ENCODE peak calls at places on chromosomes 16 and 17, in six cellular contexts. G, O, U, I, S and B are unnamed samples.

GRCh38 chr17:79740413-79740812 is 9.7 kb downstream of the ENPP7 start:
- DNase-seq in O (no peak), S (no peak), U (no peak), I (no peak), G (peak; percentile 13), B (no peak)

GRCh38 chr17:1915889-1916288 is 86.1 kb downstream of the RPA1 start:
- DNase-seq in G (no peak), U (no peak), O (no peak), I (no peak), S (no peak), B (no peak)

GRCh38 chr16:50684823-50685455 is 3.8 kb upstream of the SNX20 start:
- DNase-seq in G (no peak), U (no peak), S (no peak), O (no peak), I (no peak), B (no peak)

GRCh38 chr16:57601801-57602478 is 26.5 kb upstream of the ADGRG1 start:
- DNase-seq in U (no peak), I (no peak), G (no peak), O (peak; percentile 93), S (no peak), B (peak; percentile 86)

GRCh38 chr16:84699147-84699711 is 571 bp upstream of the USP10 start:
- DNase-seq in S (no peak), I (no peak), G (no peak), O (no peak), U (no peak), B (no peak)

GRCh38 chr17:37541880-37542675 is 52.4 kb downstream of the DUSP14 start:
- DNase-seq in S (no peak), O (no peak), I (no peak), U (peak; percentile 58), G (peak; percentile 74), B (no peak)

GRCh38 chr17:66255527-66255971 is 26.3 kb upstream of the APOH start:
- DNase-seq in G (no peak), I (no peak), U (no peak), S (no peak), O (no peak), B (no peak)

GRCh38 chr17:56009795-56010715 is 143.2 kb upstream of the ANKFN1 start:
- DNase-seq in G (no peak), S (no peak), U (no peak), I (no peak), O (no peak), B (no peak)

GRCh38 chr17:66715745-66716156 is 119.2 kb upstream of the CACNG5 start:
- DNase-seq in O (peak; percentile 53), G (peak; percentile 78), S (no peak), I (no peak), U (peak; percentile 74), B (peak; percentile 36)

GRCh38 chr17:42779942-42780815 is at the start of gene WNK4:
- DNase-seq in S (no peak), O (no peak), G (peak; percentile 48), I (peak; percentile 72), U (peak; percentile 43), B (no peak)

GRCh38 chr17:44927696-44928095 is 12.4 kb upstream of the GFAP start:
- DNase-seq in S (no peak), G (no peak), O (no peak), U (no peak), I (peak; percentile 34), B (no peak)

GRCh38 chr16:28309811-28310311 is 17.5 kb downstream of the SBK1 start:
- DNase-seq in O (no peak), S (peak; percentile 72), G (no peak), U (no peak), I (no peak), B (no peak)

GRCh38 chr17:20268700-20269475 is 198.5 kb downstream of the LGALS9B start:
- DNase-seq in G (no peak), U (no peak), O (no peak), I (no peak), S (no peak), B (no peak)

GRCh38 chr17:37050905-37051304 is 102.2 kb downstream of the AATF start:
- DNase-seq in S (no peak), U (peak; percentile 16), O (no peak), I (no peak), G (peak; percentile 8), B (no peak)

GRCh38 chr16:80071964-80072363 is 468.8 kb upstream of the DYNLRB2 start:
- DNase-seq in G (no peak), O (no peak), S (no peak), I (no peak), U (no peak), B (no peak)

GRCh38 chr17:77375526-77375916 is 234.8 kb downstream of the SEC14L1 start:
- DNase-seq in U (no peak), S (no peak), I (no peak), O (no peak), G (no peak), B (no peak)

GRCh38 chr16:13427943-13428342 is 492.0 kb upstream of the ERCC4 start:
- DNase-seq in I (no peak), G (no peak), U (no peak), S (no peak), O (no peak), B (no peak)

GRCh38 chr17:70891301-70891700 is 722.0 kb downstream of the KCNJ2 start:
- DNase-seq in G (peak; percentile 32), U (no peak), O (no peak), I (no peak), S (no peak), B (no peak)

GRCh38 chr17:79982986-79983385 is 52.7 kb downstream of the TBC1D16 start:
- DNase-seq in S (peak; percentile 41), G (no peak), I (peak; percentile 23), U (no peak), O (no peak), B (no peak)

GRCh38 chr16:4653981-4654380 is 29.4 kb downstream of the MGRN1 start:
- DNase-seq in G (peak; percentile 6), U (no peak), I (peak; percentile 85), O (no peak), S (peak; percentile 88), B (no peak)

GRCh38 chr17:76416899-76417298 is 32.5 kb downstream of the SPHK1 start:
- DNase-seq in O (no peak), U (no peak), S (no peak), G (no peak), I (no peak), B (no peak)

GRCh38 chr17:47990962-47991731 is 20.2 kb downstream of the CDK5RAP3 start:
- DNase-seq in S (no peak), U (no peak), I (no peak), O (no peak), G (no peak), B (no peak)

GRCh38 chr17:80124351-80124981 is 22.5 kb downstream of the EIF4A3 start:
- DNase-seq in G (peak; percentile 89), U (peak; percentile 20), I (no peak), S (no peak), O (no peak), B (no peak)

GRCh38 chr17:29807520-29808361 is 122.3 kb downstream of the SSH2 start:
- DNase-seq in O (peak; percentile 31), S (peak; percentile 70), U (peak; percentile 71), I (peak; percentile 57), G (peak; percentile 81), B (peak; percentile 38)

GRCh38 chr17:55990332-55991006 is 162.8 kb upstream of the ANKFN1 start:
- DNase-seq in I (no peak), S (no peak), U (no peak), O (no peak), G (no peak), B (no peak)

GRCh38 chr16:8963010-8963824 is 489 bp downstream of the USP7 start:
- DNase-seq in S (no peak), I (no peak), U (no peak), O (no peak), G (no peak), B (no peak)

GRCh38 chr16:84604477-84605013 is 13.3 kb downstream of the COTL1 start:
- DNase-seq in G (no peak), O (no peak), I (no peak), S (no peak), U (no peak), B (no peak)

DNA sequence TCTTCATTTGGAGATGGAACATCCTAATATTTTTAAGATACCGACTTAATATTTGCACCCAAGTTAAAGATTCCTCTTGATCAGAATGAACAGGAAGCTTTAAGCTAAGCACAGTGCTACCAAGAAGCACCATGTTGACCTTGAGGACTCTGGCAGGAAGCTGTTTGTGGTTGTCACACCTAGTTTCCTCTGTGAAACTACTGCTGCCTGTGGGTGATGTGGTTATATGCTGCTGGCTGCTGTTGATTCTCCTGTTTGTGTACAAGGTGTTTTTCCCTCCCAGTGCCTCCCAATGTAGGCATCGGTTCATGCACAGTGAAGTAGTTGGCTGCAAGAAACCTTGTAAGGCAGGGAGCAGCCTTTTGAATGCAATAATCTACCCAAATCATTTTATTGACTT is 23.4 kb downstream of the RBL2 start:
- DNase-seq in I (no peak), O (peak; percentile 92), G (no peak), U (peak; percentile 15), S (no peak), B (peak; percentile 88)
- TF ChIP-seq CTCF in I (no peak), O (no peak), G (no peak), U (no peak), S (no peak), B (no peak)

GRCh38 chr16:46882940-46883307 is 1.2 kb upstream of the GPT2 start:
- DNase-seq in O (no peak), G (no peak), U (no peak), S (no peak), I (no peak), B (no peak)

GRCh38 chr16:46884513-46885293 is 541 bp downstream of the GPT2 start:
- DNase-seq in O (no peak), G (no peak), U (no peak), S (no peak), I (no peak), B (no peak)

GRCh38 chr16:46882304-46882939 is 1.7 kb upstream of the GPT2 start:
- DNase-seq in U (no peak), S (no peak), I (no peak), G (no peak), O (no peak), B (no peak)

GRCh38 chr16:46883690-46884512 is at the start of gene GPT2:
- DNase-seq in S (peak; percentile 99), I (peak; percentile 95), G (peak; percentile 95), U (peak; percentile 96), O (peak; percentile 69), B (peak; percentile 73)

DNA sequence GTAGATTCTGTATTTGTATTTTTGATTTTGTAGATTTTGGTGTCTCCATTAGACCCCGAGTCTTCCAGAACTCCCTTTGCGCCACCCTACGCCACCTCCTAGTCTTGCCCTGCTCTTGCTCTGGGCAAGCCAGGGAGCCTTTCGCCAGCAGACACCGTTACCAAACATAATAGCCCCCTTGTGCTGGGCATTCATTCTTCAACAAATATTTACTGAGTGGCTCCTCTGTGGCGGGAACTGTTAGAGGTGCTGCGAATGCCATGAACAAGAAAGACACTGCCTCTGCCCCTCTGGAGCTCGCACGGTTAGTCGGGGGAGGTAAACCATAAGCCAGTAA is 841 bp upstream of the GPT2 start:
- DNase-seq in S (no peak), O (no peak), I (no peak), U (no peak), G (no peak), B (no peak)
- H3K4me3 ChIP-seq in S (peak overlapping the region; percentile 93), O (peak overlapping the region; percentile 93), I (peak overlapping the region; percentile 70), U (peak overlapping the region; percentile 86), G (peak overlapping the region; percentile 79), B (peak overlapping the region; percentile 85)

GRCh38 chr16:2835638-2836493 is 5.8 kb downstream of the ZG16B start:
- DNase-seq in G (peak; percentile 90), O (no peak), U (peak; percentile 96), I (no peak), S (peak; percentile 72), B (no peak)
- TF ChIP-seq CTCF in G (no peak), O (no peak), U (no peak), I (no peak), S (no peak), B (no peak)

GRCh38 chr17:15038656-15039055 is 226.5 kb downstream of the PMP22 start:
- DNase-seq in U (peak; percentile 7), G (no peak), O (no peak), I (no peak), S (no peak), B (no peak)
- H3K4me3 ChIP-seq in U (no peak overlapping the region), G (no peak overlapping the region), O (no peak overlapping the region), I (no peak overlapping the region), S (no peak overlapping the region), B (no peak overlapping the region)